ENCODE peak calls at places on chromosomes 1 and 21, in five cellular contexts. I, Y, R, A and E are unnamed samples. For H3K27me3 and H3K4me1, the result is how much of the 10 kb centered on the place peaks cover.

GRCh38 chr1:193417945-193418744 is 231.7 kb upstream of the B3GALT2 start:
- DNase-seq in R (no peak), A (no peak), Y (no peak), I (no peak), E (peak)

GRCh38 chr1:56374026-56374974 is 205.1 kb downstream of the PLPP3 start:
- DNase-seq in R (no peak), I (no peak), A (no peak), Y (no peak), E (no peak)

GRCh38 chr1:77504986-77505385 is 177.5 kb downstream of the ZZZ3 start:
- DNase-seq in A (no peak), Y (no peak), R (no peak), I (no peak), E (no peak)

GRCh38 chr1:98660941-98661543 is 479 bp upstream of the SNX7 start:
- DNase-seq in A (no peak), I (no peak), Y (no peak), R (no peak), E (no peak)

GRCh38 chr1:70247122-70247521 is 25.9 kb downstream of the SRSF11 start:
- DNase-seq in I (no peak), R (no peak), A (no peak), Y (no peak), E (no peak)

GRCh38 chr21:35401476-35401875 is 352.4 kb upstream of the RUNX1 start:
- DNase-seq in R (no peak), I (no peak), A (no peak), Y (no peak), E (no peak)

GRCh38 chr1:6352138-6352563 is 41.4 kb downstream of the ACOT7 start:
- DNase-seq in Y (peak), I (no peak), R (no peak), A (peak), E (no peak)

GRCh38 chr1:168945870-168946269 is 160.6 kb upstream of the ATP1B1 start:
- DNase-seq in Y (peak), A (peak), I (no peak), R (peak), E (no peak)

GRCh38 chr1:156423422-156424352 is 54.7 kb downstream of the RHBG start:
- DNase-seq in I (no peak), Y (no peak), R (no peak), A (no peak), E (no peak)

GRCh38 chr1:156421062-156421938 is 52.3 kb downstream of the RHBG start:
- DNase-seq in A (peak), I (peak), Y (peak), R (peak), E (peak)

GRCh38 chr1:156420209-156421061 is 51.4 kb downstream of the RHBG start:
- DNase-seq in I (no peak), Y (no peak), R (no peak), A (no peak), E (peak)

GRCh38 chr1:156422602-156423091 is 53.6 kb downstream of the RHBG start:
- DNase-seq in R (no peak), A (no peak), Y (no peak), I (no peak), E (no peak)

GRCh38 chr1:156421939-156422601 is 53.1 kb downstream of the RHBG start:
- DNase-seq in I (no peak), A (no peak), R (no peak), Y (no peak), E (no peak)
- H3K27me3 ChIP-seq in I (under half), A (under half), R (under half), Y (half or more), E (under half)

GRCh38 chr1:21318057-21318713 is 27.9 kb upstream of the ECE1 start:
- DNase-seq in R (no peak), I (no peak), A (no peak), Y (peak), E (no peak)

GRCh38 chr1:21317035-21317689 is 26.9 kb upstream of the ECE1 start:
- DNase-seq in A (no peak), I (peak), R (peak), Y (peak), E (no peak)

GRCh38 chr1:21318714-21319159 is 28.5 kb upstream of the ECE1 start:
- DNase-seq in Y (peak), I (peak), A (no peak), R (peak), E (no peak)

GRCh38 chr1:21319447-21320407 is 29.5 kb upstream of the ECE1 start:
- DNase-seq in A (no peak), Y (no peak), R (no peak), I (no peak), E (no peak)

GRCh38 chr1:21317690-21318043 is 27.4 kb upstream of the ECE1 start:
- DNase-seq in Y (no peak), I (no peak), R (no peak), A (no peak), E (no peak)
- H3K4me1 ChIP-seq in Y (half or more), I (half or more), R (under half), A (under half), E (under half)

GRCh38 chr21:32812035-32812434 is 40.5 kb upstream of the PAXBP1 start:
- DNase-seq in I (no peak), R (peak), Y (no peak), A (no peak), E (no peak)

GRCh38 chr21:32806810-32807386 is 35.3 kb upstream of the PAXBP1 start:
- DNase-seq in I (no peak), A (no peak), R (no peak), Y (no peak), E (no peak)

GRCh38 chr21:32802954-32803353 is 31.4 kb upstream of the PAXBP1 start:
- DNase-seq in A (no peak), Y (no peak), I (no peak), R (no peak), E (no peak)

GRCh38 chr21:32803651-32804050 is 32.1 kb upstream of the PAXBP1 start:
- DNase-seq in Y (no peak), R (no peak), A (no peak), I (no peak), E (no peak)

DNA sequence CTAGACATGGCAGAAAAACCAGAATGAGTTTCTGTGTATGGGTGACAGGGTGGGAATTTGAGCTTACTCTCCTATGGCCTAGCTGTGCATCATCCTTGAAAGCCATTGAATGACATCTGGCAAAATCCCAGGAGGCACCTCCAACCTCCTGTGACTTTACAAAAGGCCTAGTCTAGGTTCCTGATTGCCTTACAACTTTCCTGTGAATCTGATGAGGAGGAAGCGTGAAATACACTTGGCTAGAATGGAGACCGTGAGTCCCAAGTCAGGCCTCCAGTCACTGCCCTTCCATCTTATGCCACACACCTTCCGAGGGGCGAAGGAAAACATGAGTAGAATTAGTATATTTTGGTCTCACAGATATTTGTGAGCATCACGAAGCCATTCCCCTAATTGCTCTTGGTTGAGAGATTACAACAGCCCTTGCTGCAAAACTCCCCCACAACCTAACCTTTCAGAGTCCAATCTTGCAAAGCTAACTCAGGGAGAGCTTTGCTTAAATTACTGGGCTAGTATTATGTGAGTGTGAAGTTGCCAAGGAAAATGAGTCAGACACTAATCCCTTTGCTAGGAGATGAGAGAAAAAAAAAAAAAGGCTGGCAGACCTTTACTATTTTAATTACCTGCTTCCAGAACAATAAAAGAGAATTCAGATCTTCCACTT is 36.3 kb upstream of the PAXBP1 start:
- DNase-seq in A (no peak), Y (no peak), R (no peak), I (no peak), E (no peak)
- H3K27ac ChIP-seq in A (no peak), Y (no peak), R (peak), I (no peak), E (no peak)

GRCh38 chr1:2969011-2969869 is 52.0 kb upstream of the ACTRT2 start:
- DNase-seq in I (no peak), R (no peak), Y (no peak), A (peak), E (no peak)

GRCh38 chr1:2966940-2967725 is 54.1 kb upstream of the ACTRT2 start:
- DNase-seq in I (no peak), A (peak), Y (no peak), R (no peak), E (no peak)

GRCh38 chr1:2969870-2970291 is 51.4 kb upstream of the ACTRT2 start:
- DNase-seq in A (peak), I (no peak), R (no peak), Y (no peak), E (no peak)

GRCh38 chr1:2967881-2968280 is 53.4 kb upstream of the ACTRT2 start:
- DNase-seq in Y (no peak), R (no peak), I (no peak), A (peak), E (no peak)

GRCh38 chr1:2968471-2968881 is 52.8 kb upstream of the ACTRT2 start:
- DNase-seq in Y (no peak), I (no peak), A (peak), R (no peak), E (no peak)
- H3K27me3 ChIP-seq in Y (under half), I (under half), A (under half), R (under half), E (under half)